ENCODE peak calls at places on chromosomes 16 and 17, in four cellular contexts. F is H1, V is GM12878, E is K562. U is an unnamed sample.
A peak's percentile ranks its signal among the peaks of the same experiment; 100 is the strongest.

GRCh38 chr17:40485851-40486512 is 15.4 kb downstream of the TNS4 start:
- DNase-seq in V (no peak), E (peak; percentile 69), F (no peak), U (peak; percentile 100)

GRCh38 chr16:7990864-7991263 is 599.4 kb downstream of the TMEM114 start:
- DNase-seq in V (no peak), E (peak; percentile 56), F (no peak), U (no peak)

GRCh38 chr16:55330726-55331647 is 7.0 kb downstream of the IRX6 start:
- DNase-seq in F (no peak), E (no peak), V (no peak), U (no peak)

GRCh38 chr16:12332553-12332952 is 356.0 kb downstream of the SNX29 start:
- DNase-seq in V (no peak), F (no peak), E (no peak), U (no peak)

GRCh38 chr16:87713469-87714229 is 52.1 kb downstream of the KLHDC4 start:
- DNase-seq in E (no peak), F (no peak), V (no peak), U (no peak)

GRCh38 chr17:77810536-77810935 is 148.0 kb upstream of the TNRC6C start:
- DNase-seq in E (no peak), F (no peak), V (no peak), U (peak; percentile 33)

GRCh38 chr17:64178011-64178825 is 48.3 kb upstream of the ERN1 start:
- DNase-seq in E (no peak), V (no peak), F (no peak), U (peak; percentile 56)

GRCh38 chr17:73535746-73536145 is 108.5 kb downstream of the SDK2 start:
- DNase-seq in E (no peak), F (no peak), V (no peak), U (no peak)

GRCh38 chr17:42581744-42582270 is 4.3 kb upstream of the PSMC3IP start:
- DNase-seq in E (no peak), F (no peak), V (no peak), U (no peak)

GRCh38 chr17:42579794-42580551 is 2.4 kb upstream of the PSMC3IP start:
- DNase-seq in E (no peak), F (no peak), V (no peak), U (no peak)

GRCh38 chr17:42586514-42587230 is 9.1 kb upstream of the PSMC3IP start:
- DNase-seq in F (no peak), E (no peak), V (no peak), U (no peak)

GRCh38 chr17:42584880-42585279 is 7.4 kb upstream of the PSMC3IP start:
- DNase-seq in E (no peak), F (no peak), V (no peak), U (no peak)

GRCh38 chr17:42585353-42585752 is 7.8 kb upstream of the PSMC3IP start:
- DNase-seq in V (no peak), F (no peak), E (no peak), U (no peak)
- TF ChIP-seq CHD1 in V (no peak), F (no peak), E (no peak), U (no peak)

GRCh38 chr16:15948532-15949209 is 745 bp upstream of the ABCC1 start:
- DNase-seq in F (no peak), E (no peak), V (no peak), U (no peak)
- TF ChIP-seq CHD1 in F (no peak), E (no peak), V (no peak), U (no peak)

DNA sequence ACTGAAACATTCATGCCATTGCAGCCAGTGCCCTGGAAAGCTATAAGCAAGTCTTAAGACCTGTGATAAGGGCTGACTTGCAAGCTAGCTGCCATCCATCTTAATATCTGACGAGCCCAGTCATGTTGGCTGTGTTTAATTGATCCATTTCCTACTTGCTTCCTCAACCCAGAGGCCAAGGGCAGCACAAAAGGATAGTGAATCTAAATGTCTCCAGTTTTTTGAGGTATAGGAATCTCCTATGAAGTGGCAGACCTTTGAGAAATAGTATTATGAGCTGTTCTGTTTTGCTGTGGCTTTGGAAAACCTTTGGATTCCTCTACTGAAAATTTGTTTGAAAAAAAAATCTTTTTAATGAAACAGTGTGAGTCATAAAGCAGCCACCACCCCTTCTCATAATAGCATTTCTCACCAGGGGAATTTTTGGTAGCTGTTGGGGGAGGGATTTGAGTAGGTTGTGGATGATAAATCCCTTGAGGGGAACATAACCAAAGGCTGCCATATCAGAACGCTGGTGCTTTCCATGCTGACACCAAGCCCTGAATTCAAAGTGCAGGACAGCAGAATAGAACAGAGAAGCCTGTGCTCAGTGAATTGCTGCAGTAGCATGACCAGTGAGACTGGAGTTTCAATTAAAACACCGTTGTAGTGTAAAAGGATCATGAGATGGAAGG is 12.9 kb downstream of the ZNRF1 start:
- DNase-seq in F (no peak), E (peak; percentile 63), V (peak; percentile 92), U (peak; percentile 92)
- TF ChIP-seq CHD1 in F (no peak), E (no peak), V (peak; percentile 26), U (no peak)

GRCh38 chr16:4825196-4825595 is 21.9 kb downstream of the GLYR1 start:
- DNase-seq in E (no peak), F (no peak), V (no peak), U (no peak)
- TF ChIP-seq CHD1 in E (no peak), F (no peak), V (no peak), U (no peak)

DNA sequence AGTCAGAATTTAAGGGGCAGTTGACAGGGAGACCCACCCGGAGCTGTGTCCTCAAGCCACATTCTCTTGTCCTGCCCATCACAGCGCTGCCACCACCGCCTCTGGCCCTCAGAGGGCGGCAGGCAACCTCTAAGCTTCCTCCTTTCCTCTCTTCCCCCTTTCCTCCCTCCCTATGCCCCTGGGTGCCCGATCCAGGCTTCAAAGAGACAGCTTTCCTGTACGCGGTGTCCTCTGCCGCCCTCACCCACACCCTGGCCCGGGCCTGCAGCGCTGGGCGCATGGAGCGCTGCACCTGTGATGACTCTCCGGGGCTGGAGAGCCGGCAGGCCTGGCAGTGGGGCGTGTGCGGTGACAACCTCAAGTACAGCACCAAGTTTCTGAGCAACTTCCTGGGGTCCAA is 23.5 kb downstream of the WNT9B start:
- DNase-seq in F (no peak), V (no peak), E (no peak), U (no peak)
- TF ChIP-seq CHD1 in F (no peak), V (no peak), E (no peak), U (no peak)

U was measured in IMR-90.